ENCODE peak calls at places on chromosome 9, in nine cellular contexts. R is stomach; M is CD8-positive, alpha-beta T cell; A is mucosa of descending colon; J is GM12865; I is SK-N-SH; F is IMR-90; C is fibroblast of villous mesenchyme; G is cardiac fibroblast. V is an unnamed sample.

GRCh38 chr9:91253488-91253887 is 108.2 kb downstream of the AUH start:
- DNase-seq in R (no peak), M (no peak), A (no peak), J (peak), I (no peak), F (peak), C (peak), G (no peak), V (no peak)

GRCh38 chr9:105405514-105406131 is 42.2 kb upstream of the FSD1L start:
- DNase-seq in R (no peak), M (peak), A (no peak), J (peak), I (no peak), F (peak), C (peak), G (peak), V (no peak)

GRCh38 chr9:121154782-121155181 is 46.9 kb downstream of the RAB14 start:
- DNase-seq in R (no peak), M (no peak), A (no peak), J (no peak), I (no peak), F (peak), C (peak), G (no peak), V (no peak)

GRCh38 chr9:5910413-5911057 is 19.8 kb downstream of the MLANA start:
- DNase-seq in R (no peak), M (no peak), A (no peak), J (no peak), I (no peak), F (no peak), C (no peak), G (peak), V (no peak)

GRCh38 chr9:33165263-33166151 is 1.6 kb downstream of the B4GALT1 start:
- DNase-seq in R (peak), M (no peak), A (peak), J (peak), I (no peak), F (peak), C (peak), G (peak), V (peak)

GRCh38 chr9:130782883-130783537 is 52.0 kb upstream of the ABL1 start:
- DNase-seq in R (no peak), M (no peak), A (no peak), J (no peak), I (no peak), F (no peak), C (no peak), G (no peak), V (peak)

GRCh38 chr9:121529237-121529987 is 29.8 kb upstream of the GGTA1 start:
- DNase-seq in R (peak), M (no peak), A (peak), J (no peak), I (peak), F (peak), C (peak), G (peak), V (peak)

GRCh38 chr9:105173306-105173705 is 71.1 kb upstream of the SLC44A1 start:
- DNase-seq in R (no peak), M (no peak), A (no peak), J (no peak), I (no peak), F (no peak), C (no peak), G (no peak), V (no peak)

GRCh38 chr9:32289756-32290155 is 94.7 kb upstream of the ACO1 start:
- DNase-seq in R (no peak), M (no peak), A (no peak), J (no peak), I (no peak), F (no peak), C (no peak), G (no peak), V (no peak)

GRCh38 chr9:88810826-88811225 is 180.4 kb upstream of the S1PR3 start:
- DNase-seq in R (no peak), M (no peak), A (no peak), J (no peak), I (no peak), F (no peak), C (no peak), G (no peak), V (no peak)

GRCh38 chr9:94011134-94011533 is 56.0 kb upstream of the BARX1 start:
- DNase-seq in R (peak), M (no peak), A (peak), J (no peak), I (no peak), F (no peak), C (no peak), G (no peak), V (peak)

DNA sequence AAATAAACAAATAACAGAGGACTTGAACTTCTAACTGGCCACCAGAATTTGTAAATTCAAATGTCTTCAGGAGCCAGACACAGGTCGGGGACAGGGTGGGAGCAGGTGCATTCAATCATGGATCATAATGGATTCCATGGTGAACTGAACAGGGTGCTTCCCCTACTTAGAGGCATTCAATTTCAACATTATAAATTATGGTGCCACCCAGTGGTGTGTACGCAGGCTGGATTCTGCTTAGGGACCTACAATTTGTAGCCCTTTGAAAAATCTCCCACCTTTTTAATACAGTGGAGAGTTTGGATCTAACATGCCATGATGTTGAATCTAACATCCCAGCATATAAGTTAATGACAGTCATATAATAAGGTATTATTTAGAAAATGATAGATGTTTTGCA is 22.3 kb downstream of the KLF9 start:
- DNase-seq in R (no peak), M (no peak), A (peak), J (no peak), I (peak), F (no peak), C (no peak), G (no peak), V (no peak)
- TF ChIP-seq CTCF in R (no peak), M (peak), A (no peak), J (no peak), I (peak), F (no peak), C (peak), G (peak), V (peak)

GRCh38 chr9:79573697-79573976 is 1.9 kb downstream of the TLE4 start:
- DNase-seq in R (no peak), M (no peak), A (no peak), J (no peak), I (no peak), F (no peak), C (no peak), G (peak), V (no peak)
- H3K4me3 ChIP-seq in R (peak), M (peak), A (peak), J (peak), I (peak), F (peak), C (peak), G (peak), V (peak)

DNA sequence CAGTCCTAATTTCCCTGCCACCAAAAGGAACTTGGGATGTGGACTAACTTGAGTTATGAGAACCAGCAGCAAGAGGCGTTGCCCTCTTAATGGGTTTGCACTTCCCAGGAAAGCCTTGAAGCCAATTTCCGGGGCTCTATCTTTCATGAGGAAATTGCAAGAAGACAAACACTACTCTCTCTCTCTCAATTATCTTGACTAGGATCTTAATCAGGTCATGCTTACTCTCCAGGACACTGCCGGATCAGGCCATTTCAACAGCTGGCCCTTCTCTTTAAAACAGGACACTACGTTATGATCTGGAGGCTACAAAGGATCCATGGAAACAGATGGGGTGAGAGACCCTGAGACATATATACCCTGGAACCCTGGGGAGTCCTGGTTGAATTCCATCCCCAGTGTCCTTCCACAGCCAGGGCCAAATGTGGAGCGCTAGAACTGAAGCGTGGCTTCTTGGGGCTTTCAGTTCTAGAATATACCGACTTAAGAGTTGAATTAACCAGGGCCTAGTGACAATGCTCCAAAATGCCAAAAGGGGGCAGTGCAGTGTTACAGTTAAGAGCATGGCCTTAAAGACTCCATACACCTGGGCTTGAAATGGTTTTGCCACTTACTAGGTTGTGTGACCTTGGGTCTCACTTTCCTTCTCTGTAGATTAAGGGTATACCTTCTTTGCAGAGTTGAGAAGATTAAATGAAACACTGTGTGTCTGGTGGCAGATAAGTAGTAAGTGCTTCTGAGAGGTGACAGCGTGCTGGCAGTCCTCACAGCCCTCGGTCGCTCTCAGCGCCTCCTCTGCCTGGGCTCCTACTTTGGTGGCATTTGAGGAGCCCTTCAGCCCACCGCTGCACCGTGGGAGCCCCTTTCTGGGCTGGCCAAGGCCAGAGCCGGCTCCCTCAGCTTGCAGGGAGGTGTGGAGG is 21.1 kb downstream of the FAM219A start:
- DNase-seq in R (peak), M (peak), A (peak), J (peak), I (peak), F (peak), C (peak), G (peak), V (peak)
- TF ChIP-seq CTCF in R (peak), M (peak), A (peak), J (peak), I (peak), F (peak), C (peak), G (peak), V (peak)

DNA sequence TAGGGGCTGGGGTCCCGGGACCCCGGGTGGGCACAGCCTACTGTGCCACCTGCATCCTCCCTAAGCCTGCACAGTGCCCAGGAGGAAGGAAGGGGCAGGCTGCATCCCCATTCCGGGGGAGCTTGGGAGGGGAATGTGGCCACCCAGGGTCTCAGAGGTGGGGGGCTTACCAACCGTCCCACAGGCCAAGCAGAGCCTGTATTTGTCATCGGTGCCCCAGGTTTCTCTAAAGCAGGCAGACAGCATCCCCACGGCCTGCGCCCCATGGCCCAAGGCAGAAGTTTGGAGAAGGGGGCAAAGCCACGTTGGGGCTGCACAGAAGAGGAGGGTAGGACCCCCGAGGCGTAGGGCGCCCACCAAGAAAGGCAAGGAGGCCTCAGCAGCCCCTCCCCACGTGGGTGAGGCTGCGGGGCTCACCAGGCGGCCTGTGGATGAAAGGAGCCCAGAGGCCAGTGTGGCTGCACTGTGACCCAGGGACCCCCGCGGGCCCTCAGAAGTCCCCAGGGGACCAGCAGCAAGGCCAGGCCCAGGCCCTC is 494 bp upstream of the GPSM1 start:
- DNase-seq in R (no peak), M (no peak), A (no peak), J (no peak), I (no peak), F (no peak), C (no peak), G (no peak), V (no peak)
- H3K4me3 ChIP-seq in R (peak), M (no peak), A (no peak), J (no peak), I (peak), F (no peak), C (peak), G (peak), V (peak)

GRCh38 chr9:115369322-115369957 is 251.5 kb upstream of the TNC start:
- DNase-seq in R (no peak), M (no peak), A (peak), J (no peak), I (peak), F (peak), C (peak), G (peak), V (peak)
- TF ChIP-seq CTCF in R (no peak), M (no peak), A (no peak), J (no peak), I (no peak), F (no peak), C (no peak), G (no peak), V (no peak)

GRCh38 chr9:92291577-92291976 is 1.9 kb downstream of the IARS1 start:
- DNase-seq in R (no peak), M (no peak), A (no peak), J (no peak), I (no peak), F (no peak), C (no peak), G (no peak), V (no peak)
- H3K4me3 ChIP-seq in R (no peak), M (no peak), A (no peak), J (peak), I (no peak), F (peak), C (peak), G (no peak), V (peak)